ENCODE peak calls at places on chromosomes 16 and 17, in six cellular contexts. C, O, L, Y, I and A are unnamed samples. For H3K36me3 and H3K9me3, the result is how much of the 10 kb centered on the place peaks cover.

GRCh38 chr16:58271589-58271988 is 23.2 kb downstream of the PRSS54 start:
- DNase-seq in C (no peak), O (no peak), L (no peak), Y (no peak), I (no peak), A (no peak)

GRCh38 chr17:8609910-8610309 is 20.6 kb downstream of the MYH10 start:
- DNase-seq in C (no peak), O (no peak), L (no peak), Y (no peak), I (no peak), A (no peak)

GRCh38 chr17:4162775-4163498 is 19.9 kb downstream of the CYB5D2 start:
- DNase-seq in C (no peak), O (no peak), L (no peak), Y (no peak), I (peak), A (peak)

GRCh38 chr16:31052131-31052530 is 18.8 kb downstream of the STX4 start:
- DNase-seq in C (peak), O (no peak), L (peak), Y (peak), I (no peak), A (no peak)

GRCh38 chr17:81713004-81713555 is 996 bp downstream of the SLC25A10 start:
- DNase-seq in C (no peak), O (no peak), L (no peak), Y (no peak), I (no peak), A (no peak)

GRCh38 chr16:76386784-76387183 is 109.6 kb downstream of the CNTNAP4 start:
- DNase-seq in C (no peak), O (no peak), L (no peak), Y (no peak), I (no peak), A (peak)

GRCh38 chr16:48157794-48158193 is 2.0 kb upstream of the ABCC12 start:
- DNase-seq in C (no peak), O (no peak), L (no peak), Y (no peak), I (no peak), A (no peak)

GRCh38 chr17:57530508-57530907 is 214.6 kb downstream of the CCDC182 start:
- DNase-seq in C (no peak), O (no peak), L (no peak), Y (no peak), I (peak), A (no peak)

GRCh38 chr16:64397042-64397441 is 724.8 kb downstream of the CDH11 start:
- DNase-seq in C (no peak), O (no peak), L (no peak), Y (no peak), I (no peak), A (peak)

GRCh38 chr17:50177983-50178834 is 12.4 kb downstream of the SGCA start:
- DNase-seq in C (peak), O (peak), L (peak), Y (peak), I (peak), A (peak)

GRCh38 chr16:54143934-54144333 is 142.7 kb downstream of the IRX3 start:
- DNase-seq in C (no peak), O (no peak), L (no peak), Y (no peak), I (no peak), A (no peak)

GRCh38 chr16:50165473-50165872 is 12.4 kb downstream of the TENT4B start:
- DNase-seq in C (no peak), O (no peak), L (peak), Y (no peak), I (no peak), A (no peak)

GRCh38 chr16:73713301-73713700 is 583.3 kb upstream of the PSMD7 start:
- DNase-seq in C (no peak), O (no peak), L (no peak), Y (no peak), I (no peak), A (no peak)

GRCh38 chr17:8408371-8408770 is 10.7 kb upstream of the RNF222 start:
- DNase-seq in C (no peak), O (peak), L (no peak), Y (peak), I (no peak), A (no peak)

GRCh38 chr16:69378036-69378435 is 7.8 kb downstream of the TERF2 start:
- DNase-seq in C (no peak), O (no peak), L (no peak), Y (no peak), I (no peak), A (no peak)

GRCh38 chr17:51768706-51769105 is 389.8 kb downstream of the CA10 start:
- DNase-seq in C (no peak), O (no peak), L (no peak), Y (no peak), I (no peak), A (no peak)

GRCh38 chr17:78324391-78325075 is 35.3 kb downstream of the SOCS3 start:
- DNase-seq in C (no peak), O (peak), L (no peak), Y (no peak), I (no peak), A (peak)

GRCh38 chr17:66190738-66191606 is 961 bp downstream of the CEP112 start:
- DNase-seq in C (no peak), O (peak), L (no peak), Y (no peak), I (no peak), A (peak)

GRCh38 chr17:64975318-64976087 is 56.2 kb upstream of the LRRC37A3 start:
- DNase-seq in C (peak), O (peak), L (peak), Y (peak), I (peak), A (peak)

GRCh38 chr16:67563708-67564468 is 1.6 kb downstream of the CTCF start:
- DNase-seq in C (no peak), O (peak), L (peak), Y (no peak), I (peak), A (peak)

GRCh38 chr17:17710728-17711541 is 29.7 kb downstream of the RAI1 start:
- DNase-seq in C (no peak), O (peak), L (no peak), Y (peak), I (no peak), A (no peak)

GRCh38 chr16:12024429-12024828 is 47.9 kb downstream of the SNX29 start:
- DNase-seq in C (no peak), O (no peak), L (no peak), Y (no peak), I (no peak), A (no peak)

GRCh38 chr16:12016166-12016947 is 39.8 kb downstream of the SNX29 start:
- DNase-seq in C (no peak), O (no peak), L (no peak), Y (no peak), I (no peak), A (no peak)

GRCh38 chr16:12021578-12022265 is 45.2 kb downstream of the SNX29 start:
- DNase-seq in C (no peak), O (no peak), L (no peak), Y (no peak), I (no peak), A (no peak)

GRCh38 chr16:12017583-12017982 is 41.0 kb downstream of the SNX29 start:
- DNase-seq in C (no peak), O (no peak), L (no peak), Y (no peak), I (no peak), A (peak)

GRCh38 chr16:12020007-12020406 is 43.5 kb downstream of the SNX29 start:
- DNase-seq in C (no peak), O (no peak), L (no peak), Y (no peak), I (peak), A (no peak)
- H3K36me3 ChIP-seq in C (under half), O (under half), L (under half), Y (under half), I (under half), A (under half)

GRCh38 chr16:10447289-10447688 is 61.4 kb downstream of the ATF7IP2 start:
- DNase-seq in C (no peak), O (peak), L (no peak), Y (no peak), I (no peak), A (no peak)

GRCh38 chr16:10441726-10442125 is 55.9 kb downstream of the ATF7IP2 start:
- DNase-seq in C (no peak), O (no peak), L (no peak), Y (no peak), I (peak), A (no peak)
- H3K9me3 ChIP-seq in C (under half), O (under half), L (under half), Y (under half), I (under half), A (under half)

GRCh38 chr16:89338863-89339262 is 121.4 kb downstream of the ZNF778 start:
- DNase-seq in C (no peak), O (no peak), L (no peak), Y (peak), I (no peak), A (no peak)
- TF ChIP-seq CTCF in C (no peak), O (no peak), L (no peak), Y (no peak), I (no peak), A (no peak)

GRCh38 chr17:44865231-44865660 is 17.6 kb downstream of the HIGD1B start:
- DNase-seq in C (peak), O (peak), L (peak), Y (no peak), I (peak), A (peak)

GRCh38 chr17:44862278-44862914 is 14.7 kb downstream of the HIGD1B start:
- DNase-seq in C (no peak), O (no peak), L (no peak), Y (no peak), I (no peak), A (no peak)

GRCh38 chr17:44863254-44863918 is 15.7 kb downstream of the HIGD1B start:
- DNase-seq in C (no peak), O (no peak), L (no peak), Y (no peak), I (no peak), A (no peak)

GRCh38 chr17:44865921-44866320 is 18.2 kb downstream of the HIGD1B start:
- DNase-seq in C (no peak), O (no peak), L (no peak), Y (no peak), I (no peak), A (no peak)

DNA sequence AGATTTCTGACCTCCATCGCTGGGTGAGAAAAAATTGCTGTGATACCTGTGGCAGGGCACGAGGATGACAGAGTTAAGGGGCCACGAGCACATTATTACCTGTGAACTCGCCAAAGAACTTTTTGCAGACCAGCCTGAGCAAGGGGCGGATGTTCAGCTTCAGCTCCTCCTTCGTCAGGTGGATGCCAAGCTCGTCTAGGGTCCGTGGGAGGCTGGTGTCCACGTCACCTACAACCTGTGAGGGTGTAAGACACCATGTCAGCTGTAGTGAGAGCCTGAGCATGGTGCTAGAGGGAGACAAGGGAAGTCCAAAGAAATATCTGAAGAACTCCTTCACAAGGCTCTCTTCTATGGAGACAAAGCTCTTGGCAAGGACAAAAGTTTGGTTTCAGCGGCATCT is 17.1 kb downstream of the HIGD1B start:
- DNase-seq in C (no peak), O (no peak), L (no peak), Y (no peak), I (no peak), A (no peak)
- H3K36me3 ChIP-seq in C (under half), O (under half), L (half or more), Y (half or more), I (half or more), A (under half)